ENCODE peak calls at places on chromosomes 5 and 9, in nine cellular contexts. One of them, this sample, is unnamed.

GRCh38 chr9:21993893-21994525 is at the start of gene CDKN2A:
- DNase-seq in brain microvascular endothelial cell: no peak
- DNase-seq in breast epithelium: no peak
- DNase-seq in substantia nigra: no peak
- DNase-seq in stimulated activated CD8-positive, alpha-beta memory T cell treated with anti-CD3 and anti-CD28 coated beads, Interleukin-7, amount 100 ng/mL, for 1 hour: no peak
- DNase-seq in uterus: no peak
- DNase-seq in foreskin fibroblast: peak; percentile 75
- DNase-seq in HT1080: no peak
- DNase-seq in stimulated activated CD4-positive, alpha-beta T cell treated with anti-CD3 and anti-CD28 coated beads, Interleukin-1b, Interleukin-23, amount 100 ng/mL, for 1 hour: no peak
- DNase-seq in this sample: peak; percentile 63

GRCh38 chr9:119792242-119792641 is 423.0 kb upstream of the BRINP1 start:
- DNase-seq in brain microvascular endothelial cell: no peak
- DNase-seq in breast epithelium: no peak
- DNase-seq in substantia nigra: no peak
- DNase-seq in stimulated activated CD8-positive, alpha-beta memory T cell treated with anti-CD3 and anti-CD28 coated beads, Interleukin-7, amount 100 ng/mL, for 1 hour: no peak
- DNase-seq in uterus: no peak
- DNase-seq in foreskin fibroblast: no peak
- DNase-seq in HT1080: no peak
- DNase-seq in stimulated activated CD4-positive, alpha-beta T cell treated with anti-CD3 and anti-CD28 coated beads, Interleukin-1b, Interleukin-23, amount 100 ng/mL, for 1 hour: no peak
- DNase-seq in this sample: no peak

GRCh38 chr5:93078082-93079038 is 502.7 kb downstream of the NR2F1-AS1 start:
- DNase-seq in brain microvascular endothelial cell: peak; percentile 98
- DNase-seq in breast epithelium: peak; percentile 18
- DNase-seq in substantia nigra: peak; percentile 33
- DNase-seq in stimulated activated CD8-positive, alpha-beta memory T cell treated with anti-CD3 and anti-CD28 coated beads, Interleukin-7, amount 100 ng/mL, for 1 hour: no peak
- DNase-seq in uterus: no peak
- DNase-seq in foreskin fibroblast: peak; percentile 96
- DNase-seq in HT1080: peak; percentile 99
- DNase-seq in stimulated activated CD4-positive, alpha-beta T cell treated with anti-CD3 and anti-CD28 coated beads, Interleukin-1b, Interleukin-23, amount 100 ng/mL, for 1 hour: no peak
- DNase-seq in this sample: no peak

GRCh38 chr9:18890372-18890771 is 142.6 kb downstream of the SAXO1 start:
- DNase-seq in brain microvascular endothelial cell: peak; percentile 69
- DNase-seq in breast epithelium: no peak
- DNase-seq in substantia nigra: no peak
- DNase-seq in stimulated activated CD8-positive, alpha-beta memory T cell treated with anti-CD3 and anti-CD28 coated beads, Interleukin-7, amount 100 ng/mL, for 1 hour: no peak
- DNase-seq in uterus: no peak
- DNase-seq in foreskin fibroblast: peak; percentile 54
- DNase-seq in HT1080: peak; percentile 28
- DNase-seq in stimulated activated CD4-positive, alpha-beta T cell treated with anti-CD3 and anti-CD28 coated beads, Interleukin-1b, Interleukin-23, amount 100 ng/mL, for 1 hour: no peak
- DNase-seq in this sample: no peak

GRCh38 chr9:134971196-134971595 is 53.5 kb upstream of the FCN1 start:
- DNase-seq in brain microvascular endothelial cell: no peak
- DNase-seq in breast epithelium: no peak
- DNase-seq in substantia nigra: no peak
- DNase-seq in stimulated activated CD8-positive, alpha-beta memory T cell treated with anti-CD3 and anti-CD28 coated beads, Interleukin-7, amount 100 ng/mL, for 1 hour: no peak
- DNase-seq in uterus: no peak
- DNase-seq in foreskin fibroblast: no peak
- DNase-seq in HT1080: no peak
- DNase-seq in stimulated activated CD4-positive, alpha-beta T cell treated with anti-CD3 and anti-CD28 coated beads, Interleukin-1b, Interleukin-23, amount 100 ng/mL, for 1 hour: no peak
- DNase-seq in this sample: no peak

GRCh38 chr5:136162001-136162400 is 29.4 kb downstream of the SMAD5 start:
- DNase-seq in brain microvascular endothelial cell: no peak
- DNase-seq in breast epithelium: no peak
- DNase-seq in substantia nigra: no peak
- DNase-seq in stimulated activated CD8-positive, alpha-beta memory T cell treated with anti-CD3 and anti-CD28 coated beads, Interleukin-7, amount 100 ng/mL, for 1 hour: no peak
- DNase-seq in uterus: no peak
- DNase-seq in foreskin fibroblast: no peak
- DNase-seq in HT1080: no peak
- DNase-seq in stimulated activated CD4-positive, alpha-beta T cell treated with anti-CD3 and anti-CD28 coated beads, Interleukin-1b, Interleukin-23, amount 100 ng/mL, for 1 hour: no peak
- DNase-seq in this sample: no peak

GRCh38 chr9:8564960-8565359 is 765.4 kb upstream of the DMAC1 start:
- DNase-seq in brain microvascular endothelial cell: no peak
- DNase-seq in breast epithelium: no peak
- DNase-seq in substantia nigra: no peak
- DNase-seq in stimulated activated CD8-positive, alpha-beta memory T cell treated with anti-CD3 and anti-CD28 coated beads, Interleukin-7, amount 100 ng/mL, for 1 hour: no peak
- DNase-seq in uterus: no peak
- DNase-seq in foreskin fibroblast: no peak
- DNase-seq in HT1080: no peak
- DNase-seq in stimulated activated CD4-positive, alpha-beta T cell treated with anti-CD3 and anti-CD28 coated beads, Interleukin-1b, Interleukin-23, amount 100 ng/mL, for 1 hour: no peak
- DNase-seq in this sample: no peak

GRCh38 chr9:125782718-125783117 is 35.5 kb downstream of the PBX3 start:
- DNase-seq in brain microvascular endothelial cell: no peak
- DNase-seq in breast epithelium: no peak
- DNase-seq in substantia nigra: no peak
- DNase-seq in stimulated activated CD8-positive, alpha-beta memory T cell treated with anti-CD3 and anti-CD28 coated beads, Interleukin-7, amount 100 ng/mL, for 1 hour: no peak
- DNase-seq in uterus: no peak
- DNase-seq in foreskin fibroblast: no peak
- DNase-seq in HT1080: no peak
- DNase-seq in stimulated activated CD4-positive, alpha-beta T cell treated with anti-CD3 and anti-CD28 coated beads, Interleukin-1b, Interleukin-23, amount 100 ng/mL, for 1 hour: no peak
- DNase-seq in this sample: no peak

GRCh38 chr5:163306421-163306820 is 131.0 kb upstream of the CCNG1 start:
- DNase-seq in brain microvascular endothelial cell: no peak
- DNase-seq in breast epithelium: no peak
- DNase-seq in substantia nigra: no peak
- DNase-seq in stimulated activated CD8-positive, alpha-beta memory T cell treated with anti-CD3 and anti-CD28 coated beads, Interleukin-7, amount 100 ng/mL, for 1 hour: no peak
- DNase-seq in uterus: no peak
- DNase-seq in foreskin fibroblast: no peak
- DNase-seq in HT1080: no peak
- DNase-seq in stimulated activated CD4-positive, alpha-beta T cell treated with anti-CD3 and anti-CD28 coated beads, Interleukin-1b, Interleukin-23, amount 100 ng/mL, for 1 hour: no peak
- DNase-seq in this sample: no peak

GRCh38 chr5:178460598-178461425 is 129.4 kb downstream of the COL23A1 start:
- DNase-seq in brain microvascular endothelial cell: peak; percentile 47
- DNase-seq in breast epithelium: peak; percentile 57
- DNase-seq in substantia nigra: peak; percentile 85
- DNase-seq in stimulated activated CD8-positive, alpha-beta memory T cell treated with anti-CD3 and anti-CD28 coated beads, Interleukin-7, amount 100 ng/mL, for 1 hour: peak; percentile 13
- DNase-seq in uterus: peak; percentile 49
- DNase-seq in foreskin fibroblast: no peak
- DNase-seq in HT1080: peak; percentile 41
- DNase-seq in stimulated activated CD4-positive, alpha-beta T cell treated with anti-CD3 and anti-CD28 coated beads, Interleukin-1b, Interleukin-23, amount 100 ng/mL, for 1 hour: no peak
- DNase-seq in this sample: no peak

GRCh38 chr5:34930527-34930844 is 1.1 kb downstream of the DNAJC21 start:
- DNase-seq in brain microvascular endothelial cell: peak; percentile 22
- DNase-seq in breast epithelium: no peak
- DNase-seq in substantia nigra: no peak
- DNase-seq in stimulated activated CD8-positive, alpha-beta memory T cell treated with anti-CD3 and anti-CD28 coated beads, Interleukin-7, amount 100 ng/mL, for 1 hour: no peak
- DNase-seq in uterus: no peak
- DNase-seq in foreskin fibroblast: peak; percentile 77
- DNase-seq in HT1080: no peak
- DNase-seq in stimulated activated CD4-positive, alpha-beta T cell treated with anti-CD3 and anti-CD28 coated beads, Interleukin-1b, Interleukin-23, amount 100 ng/mL, for 1 hour: no peak
- DNase-seq in this sample: no peak

GRCh38 chr9:4293293-4293931 is 6.5 kb downstream of the GLIS3 start:
- DNase-seq in brain microvascular endothelial cell: peak; percentile 97
- DNase-seq in breast epithelium: no peak
- DNase-seq in substantia nigra: no peak
- DNase-seq in stimulated activated CD8-positive, alpha-beta memory T cell treated with anti-CD3 and anti-CD28 coated beads, Interleukin-7, amount 100 ng/mL, for 1 hour: no peak
- DNase-seq in uterus: no peak
- DNase-seq in foreskin fibroblast: peak; percentile 92
- DNase-seq in HT1080: peak; percentile 93
- DNase-seq in stimulated activated CD4-positive, alpha-beta T cell treated with anti-CD3 and anti-CD28 coated beads, Interleukin-1b, Interleukin-23, amount 100 ng/mL, for 1 hour: no peak
- DNase-seq in this sample: no peak

GRCh38 chr5:143882520-143882919 is 70.6 kb downstream of the HMHB1 start:
- DNase-seq in brain microvascular endothelial cell: no peak
- DNase-seq in breast epithelium: no peak
- DNase-seq in substantia nigra: no peak
- DNase-seq in stimulated activated CD8-positive, alpha-beta memory T cell treated with anti-CD3 and anti-CD28 coated beads, Interleukin-7, amount 100 ng/mL, for 1 hour: no peak
- DNase-seq in uterus: no peak
- DNase-seq in foreskin fibroblast: peak; percentile 71
- DNase-seq in HT1080: no peak
- DNase-seq in stimulated activated CD4-positive, alpha-beta T cell treated with anti-CD3 and anti-CD28 coated beads, Interleukin-1b, Interleukin-23, amount 100 ng/mL, for 1 hour: no peak
- DNase-seq in this sample: no peak

GRCh38 chr5:101306391-101307137 is 403.5 kb upstream of the ST8SIA4 start:
- DNase-seq in brain microvascular endothelial cell: no peak
- DNase-seq in breast epithelium: no peak
- DNase-seq in substantia nigra: no peak
- DNase-seq in stimulated activated CD8-positive, alpha-beta memory T cell treated with anti-CD3 and anti-CD28 coated beads, Interleukin-7, amount 100 ng/mL, for 1 hour: no peak
- DNase-seq in uterus: no peak
- DNase-seq in foreskin fibroblast: peak; percentile 1
- DNase-seq in HT1080: peak; percentile 28
- DNase-seq in stimulated activated CD4-positive, alpha-beta T cell treated with anti-CD3 and anti-CD28 coated beads, Interleukin-1b, Interleukin-23, amount 100 ng/mL, for 1 hour: no peak
- DNase-seq in this sample: peak; percentile 30

GRCh38 chr5:149380466-149381121 is 1.5 kb upstream of the IL17B start:
- DNase-seq in brain microvascular endothelial cell: no peak
- DNase-seq in breast epithelium: peak; percentile 67
- DNase-seq in substantia nigra: no peak
- DNase-seq in stimulated activated CD8-positive, alpha-beta memory T cell treated with anti-CD3 and anti-CD28 coated beads, Interleukin-7, amount 100 ng/mL, for 1 hour: no peak
- DNase-seq in uterus: peak; percentile 82
- DNase-seq in foreskin fibroblast: no peak
- DNase-seq in HT1080: no peak
- DNase-seq in stimulated activated CD4-positive, alpha-beta T cell treated with anti-CD3 and anti-CD28 coated beads, Interleukin-1b, Interleukin-23, amount 100 ng/mL, for 1 hour: no peak
- DNase-seq in this sample: no peak

GRCh38 chr9:16509946-16510504 is 360.4 kb downstream of the BNC2 start:
- DNase-seq in brain microvascular endothelial cell: peak; percentile 71
- DNase-seq in breast epithelium: no peak
- DNase-seq in substantia nigra: no peak
- DNase-seq in stimulated activated CD8-positive, alpha-beta memory T cell treated with anti-CD3 and anti-CD28 coated beads, Interleukin-7, amount 100 ng/mL, for 1 hour: no peak
- DNase-seq in uterus: no peak
- DNase-seq in foreskin fibroblast: peak; percentile 51
- DNase-seq in HT1080: peak; percentile 83
- DNase-seq in stimulated activated CD4-positive, alpha-beta T cell treated with anti-CD3 and anti-CD28 coated beads, Interleukin-1b, Interleukin-23, amount 100 ng/mL, for 1 hour: no peak
- DNase-seq in this sample: no peak

GRCh38 chr5:112012112-112012511 is 255.1 kb upstream of the NREP start:
- DNase-seq in brain microvascular endothelial cell: no peak
- DNase-seq in breast epithelium: no peak
- DNase-seq in substantia nigra: no peak
- DNase-seq in stimulated activated CD8-positive, alpha-beta memory T cell treated with anti-CD3 and anti-CD28 coated beads, Interleukin-7, amount 100 ng/mL, for 1 hour: no peak
- DNase-seq in uterus: no peak
- DNase-seq in foreskin fibroblast: peak; percentile 46
- DNase-seq in HT1080: no peak
- DNase-seq in stimulated activated CD4-positive, alpha-beta T cell treated with anti-CD3 and anti-CD28 coated beads, Interleukin-1b, Interleukin-23, amount 100 ng/mL, for 1 hour: no peak
- DNase-seq in this sample: peak; percentile 0

GRCh38 chr5:138985683-138986082 is 110.5 kb upstream of the LRRTM2 start:
- DNase-seq in brain microvascular endothelial cell: no peak
- DNase-seq in breast epithelium: no peak
- DNase-seq in substantia nigra: no peak
- DNase-seq in stimulated activated CD8-positive, alpha-beta memory T cell treated with anti-CD3 and anti-CD28 coated beads, Interleukin-7, amount 100 ng/mL, for 1 hour: no peak
- DNase-seq in uterus: no peak
- DNase-seq in foreskin fibroblast: no peak
- DNase-seq in HT1080: no peak
- DNase-seq in stimulated activated CD4-positive, alpha-beta T cell treated with anti-CD3 and anti-CD28 coated beads, Interleukin-1b, Interleukin-23, amount 100 ng/mL, for 1 hour: no peak
- DNase-seq in this sample: no peak

GRCh38 chr5:173595826-173596225 is 20.6 kb downstream of the BOD1 start:
- DNase-seq in brain microvascular endothelial cell: no peak
- DNase-seq in breast epithelium: no peak
- DNase-seq in substantia nigra: no peak
- DNase-seq in stimulated activated CD8-positive, alpha-beta memory T cell treated with anti-CD3 and anti-CD28 coated beads, Interleukin-7, amount 100 ng/mL, for 1 hour: no peak
- DNase-seq in uterus: no peak
- DNase-seq in foreskin fibroblast: no peak
- DNase-seq in HT1080: no peak
- DNase-seq in stimulated activated CD4-positive, alpha-beta T cell treated with anti-CD3 and anti-CD28 coated beads, Interleukin-1b, Interleukin-23, amount 100 ng/mL, for 1 hour: no peak
- DNase-seq in this sample: no peak

GRCh38 chr9:32590898-32591297 is 17.9 kb upstream of the NDUFB6 start:
- DNase-seq in brain microvascular endothelial cell: no peak
- DNase-seq in breast epithelium: no peak
- DNase-seq in substantia nigra: no peak
- DNase-seq in stimulated activated CD8-positive, alpha-beta memory T cell treated with anti-CD3 and anti-CD28 coated beads, Interleukin-7, amount 100 ng/mL, for 1 hour: no peak
- DNase-seq in uterus: no peak
- DNase-seq in foreskin fibroblast: no peak
- DNase-seq in HT1080: peak; percentile 66
- DNase-seq in stimulated activated CD4-positive, alpha-beta T cell treated with anti-CD3 and anti-CD28 coated beads, Interleukin-1b, Interleukin-23, amount 100 ng/mL, for 1 hour: no peak
- DNase-seq in this sample: no peak

GRCh38 chr9:25678147-25678666 is at the start of gene TUSC1:
- DNase-seq in brain microvascular endothelial cell: peak; percentile 71
- DNase-seq in breast epithelium: peak; percentile 68
- DNase-seq in substantia nigra: peak; percentile 87
- DNase-seq in stimulated activated CD8-positive, alpha-beta memory T cell treated with anti-CD3 and anti-CD28 coated beads, Interleukin-7, amount 100 ng/mL, for 1 hour: no peak
- DNase-seq in uterus: peak; percentile 86
- DNase-seq in foreskin fibroblast: peak; percentile 69
- DNase-seq in HT1080: peak; percentile 86
- DNase-seq in stimulated activated CD4-positive, alpha-beta T cell treated with anti-CD3 and anti-CD28 coated beads, Interleukin-1b, Interleukin-23, amount 100 ng/mL, for 1 hour: no peak
- DNase-seq in this sample: peak; percentile 83

GRCh38 chr5:138753794-138754698 is 821 bp downstream of the CTNNA1 start:
- DNase-seq in brain microvascular endothelial cell: peak; percentile 93
- DNase-seq in breast epithelium: peak; percentile 92
- DNase-seq in substantia nigra: peak; percentile 68
- DNase-seq in stimulated activated CD8-positive, alpha-beta memory T cell treated with anti-CD3 and anti-CD28 coated beads, Interleukin-7, amount 100 ng/mL, for 1 hour: no peak
- DNase-seq in uterus: peak; percentile 82
- DNase-seq in foreskin fibroblast: peak; percentile 95
- DNase-seq in HT1080: peak; percentile 82
- DNase-seq in stimulated activated CD4-positive, alpha-beta T cell treated with anti-CD3 and anti-CD28 coated beads, Interleukin-1b, Interleukin-23, amount 100 ng/mL, for 1 hour: no peak
- DNase-seq in this sample: peak; percentile 69

GRCh38 chr9:85344901-85345300 is 396.9 kb downstream of the AGTPBP1 start:
- DNase-seq in brain microvascular endothelial cell: no peak
- DNase-seq in breast epithelium: no peak
- DNase-seq in substantia nigra: no peak
- DNase-seq in stimulated activated CD8-positive, alpha-beta memory T cell treated with anti-CD3 and anti-CD28 coated beads, Interleukin-7, amount 100 ng/mL, for 1 hour: no peak
- DNase-seq in uterus: no peak
- DNase-seq in foreskin fibroblast: no peak
- DNase-seq in HT1080: peak; percentile 25
- DNase-seq in stimulated activated CD4-positive, alpha-beta T cell treated with anti-CD3 and anti-CD28 coated beads, Interleukin-1b, Interleukin-23, amount 100 ng/mL, for 1 hour: no peak
- DNase-seq in this sample: no peak

GRCh38 chr9:90300901-90301688 is 341.5 kb downstream of the DIRAS2 start:
- DNase-seq in brain microvascular endothelial cell: peak; percentile 97
- DNase-seq in breast epithelium: no peak
- DNase-seq in substantia nigra: no peak
- DNase-seq in stimulated activated CD8-positive, alpha-beta memory T cell treated with anti-CD3 and anti-CD28 coated beads, Interleukin-7, amount 100 ng/mL, for 1 hour: no peak
- DNase-seq in uterus: peak; percentile 18
- DNase-seq in foreskin fibroblast: peak; percentile 90
- DNase-seq in HT1080: peak; percentile 96
- DNase-seq in stimulated activated CD4-positive, alpha-beta T cell treated with anti-CD3 and anti-CD28 coated beads, Interleukin-1b, Interleukin-23, amount 100 ng/mL, for 1 hour: no peak
- DNase-seq in this sample: peak; percentile 18

GRCh38 chr5:172010278-172010677 is 3.8 kb upstream of the FBXW11 start:
- DNase-seq in brain microvascular endothelial cell: peak; percentile 39
- DNase-seq in breast epithelium: no peak
- DNase-seq in substantia nigra: no peak
- DNase-seq in stimulated activated CD8-positive, alpha-beta memory T cell treated with anti-CD3 and anti-CD28 coated beads, Interleukin-7, amount 100 ng/mL, for 1 hour: no peak
- DNase-seq in uterus: no peak
- DNase-seq in foreskin fibroblast: no peak
- DNase-seq in HT1080: no peak
- DNase-seq in stimulated activated CD4-positive, alpha-beta T cell treated with anti-CD3 and anti-CD28 coated beads, Interleukin-1b, Interleukin-23, amount 100 ng/mL, for 1 hour: no peak
- DNase-seq in this sample: no peak

GRCh38 chr5:56981906-56982305 is 30.0 kb upstream of the MIER3 start:
- DNase-seq in brain microvascular endothelial cell: no peak
- DNase-seq in breast epithelium: no peak
- DNase-seq in substantia nigra: no peak
- DNase-seq in stimulated activated CD8-positive, alpha-beta memory T cell treated with anti-CD3 and anti-CD28 coated beads, Interleukin-7, amount 100 ng/mL, for 1 hour: no peak
- DNase-seq in uterus: no peak
- DNase-seq in foreskin fibroblast: no peak
- DNase-seq in HT1080: no peak
- DNase-seq in stimulated activated CD4-positive, alpha-beta T cell treated with anti-CD3 and anti-CD28 coated beads, Interleukin-1b, Interleukin-23, amount 100 ng/mL, for 1 hour: no peak
- DNase-seq in this sample: no peak

GRCh38 chr9:75168270-75169185 is 80.2 kb downstream of the OSTF1 start:
- DNase-seq in brain microvascular endothelial cell: peak; percentile 31
- DNase-seq in breast epithelium: no peak
- DNase-seq in substantia nigra: no peak
- DNase-seq in stimulated activated CD8-positive, alpha-beta memory T cell treated with anti-CD3 and anti-CD28 coated beads, Interleukin-7, amount 100 ng/mL, for 1 hour: no peak
- DNase-seq in uterus: no peak
- DNase-seq in foreskin fibroblast: peak; percentile 8
- DNase-seq in HT1080: peak; percentile 58
- DNase-seq in stimulated activated CD4-positive, alpha-beta T cell treated with anti-CD3 and anti-CD28 coated beads, Interleukin-1b, Interleukin-23, amount 100 ng/mL, for 1 hour: no peak
- DNase-seq in this sample: no peak

GRCh38 chr5:132064738-132065331 is 4.4 kb downstream of the IL3 start:
- DNase-seq in brain microvascular endothelial cell: peak; percentile 78
- DNase-seq in breast epithelium: peak; percentile 30
- DNase-seq in substantia nigra: peak; percentile 65
- DNase-seq in stimulated activated CD8-positive, alpha-beta memory T cell treated with anti-CD3 and anti-CD28 coated beads, Interleukin-7, amount 100 ng/mL, for 1 hour: peak; percentile 70
- DNase-seq in uterus: peak; percentile 52
- DNase-seq in foreskin fibroblast: peak; percentile 86
- DNase-seq in HT1080: peak; percentile 79
- DNase-seq in stimulated activated CD4-positive, alpha-beta T cell treated with anti-CD3 and anti-CD28 coated beads, Interleukin-1b, Interleukin-23, amount 100 ng/mL, for 1 hour: peak; percentile 59
- DNase-seq in this sample: peak; percentile 44

GRCh38 chr9:19922476-19923118 is 133.8 kb upstream of the SLC24A2 start:
- DNase-seq in brain microvascular endothelial cell: peak; percentile 72
- DNase-seq in breast epithelium: no peak
- DNase-seq in substantia nigra: peak; percentile 23
- DNase-seq in stimulated activated CD8-positive, alpha-beta memory T cell treated with anti-CD3 and anti-CD28 coated beads, Interleukin-7, amount 100 ng/mL, for 1 hour: no peak
- DNase-seq in uterus: peak; percentile 70
- DNase-seq in foreskin fibroblast: peak; percentile 77
- DNase-seq in HT1080: peak; percentile 61
- DNase-seq in stimulated activated CD4-positive, alpha-beta T cell treated with anti-CD3 and anti-CD28 coated beads, Interleukin-1b, Interleukin-23, amount 100 ng/mL, for 1 hour: no peak
- DNase-seq in this sample: peak; percentile 89